ENCODE peak calls at places on chromosomes 2 and 18, in four cellular contexts. C is H1, G is K562, E is neural progenitor cell. U is an unnamed sample. For H3K9me3, the result is how much of the 10 kb centered on the place peaks cover.

GRCh38 chr2:110716959-110717645 is 15.3 kb upstream of the ACOXL start:
- DNase-seq in G (no peak), C (no peak), E (no peak), U (no peak)

GRCh38 chr2:112004246-112004645 is 50.8 kb upstream of the TMEM87B start:
- DNase-seq in E (no peak), C (no peak), G (no peak), U (peak)

GRCh38 chr2:130342533-130343275 is at the start of gene IMP4:
- DNase-seq in C (peak), G (peak), E (peak), U (peak)

GRCh38 chr2:226720948-226721347 is 78.7 kb downstream of the IRS1 start:
- DNase-seq in E (peak), C (no peak), G (no peak), U (no peak)

GRCh38 chr2:200922439-200922838 is 33.3 kb downstream of the NIF3L1 start:
- DNase-seq in C (no peak), E (no peak), G (no peak), U (no peak)

GRCh38 chr2:220491633-220492032 is 864.2 kb downstream of the SLC4A3 start:
- DNase-seq in C (no peak), G (no peak), E (no peak), U (no peak)

GRCh38 chr2:158460632-158461297 is 4.0 kb downstream of the PKP4 start:
- DNase-seq in E (no peak), C (no peak), G (no peak), U (no peak)

GRCh38 chr2:223003191-223003590 is 48.8 kb upstream of the KCNE4 start:
- DNase-seq in E (no peak), C (no peak), G (no peak), U (no peak)

GRCh38 chr2:161033059-161033660 is 127.1 kb upstream of the TANK start:
- DNase-seq in E (no peak), C (no peak), G (no peak), U (no peak)

GRCh38 chr2:241356871-241357260 is 781 bp downstream of the FARP2 start:
- DNase-seq in E (no peak), C (no peak), G (no peak), U (no peak)

GRCh38 chr2:26430826-26431225 is 29.1 kb downstream of the DRC1 start:
- DNase-seq in C (no peak), E (no peak), G (no peak), U (no peak)

GRCh38 chr2:131152065-131152464 is 46.9 kb downstream of the PLEKHB2 start:
- DNase-seq in C (peak), E (no peak), G (no peak), U (no peak)

GRCh38 chr2:78701546-78701945 is 324.0 kb upstream of the REG3G start:
- DNase-seq in E (no peak), C (no peak), G (no peak), U (no peak)

GRCh38 chr2:171165967-171166327 is 5.3 kb upstream of the TLK1 start:
- DNase-seq in G (no peak), E (no peak), C (no peak), U (no peak)

GRCh38 chr2:121128741-121129659 is 156.0 kb downstream of the TFCP2L1 start:
- DNase-seq in E (peak), C (peak), G (peak), U (no peak)

GRCh38 chr2:27566628-27567027 is 16.2 kb upstream of the ZNF512 start:
- DNase-seq in E (no peak), G (no peak), C (no peak), U (no peak)

GRCh38 chr2:140063356-140063755 is 1283.2 kb upstream of the NXPH2 start:
- DNase-seq in E (no peak), C (no peak), G (no peak), U (no peak)

GRCh38 chr2:126761981-126762878 is 106.3 kb downstream of the GYPC start:
- DNase-seq in E (no peak), C (no peak), G (no peak), U (peak)

GRCh38 chr2:66689456-66690051 is 254.6 kb downstream of the MEIS1 start:
- DNase-seq in G (no peak), C (no peak), E (no peak), U (no peak)

GRCh38 chr2:149037851-149038250 is 648 bp upstream of the LYPD6B start:
- DNase-seq in C (no peak), G (no peak), E (peak), U (no peak)

GRCh38 chr2:83900859-83901258 is 558.2 kb downstream of the SUCLG1 start:
- DNase-seq in E (no peak), G (no peak), C (no peak), U (no peak)

GRCh38 chr2:195269220-195269619 is 387.8 kb upstream of the SLC39A10 start:
- DNase-seq in C (no peak), E (no peak), G (no peak), U (no peak)

GRCh38 chr2:10448646-10449480 is 736 bp upstream of the ODC1 start:
- DNase-seq in C (peak), E (peak), G (peak), U (peak)

GRCh38 chr2:182852090-182852489 is 14.3 kb downstream of the FRZB start:
- DNase-seq in E (no peak), G (peak), C (no peak), U (no peak)

GRCh38 chr18:36066001-36066400 is 1.4 kb downstream of the RPRD1A start:
- DNase-seq in C (no peak), G (peak), E (no peak), U (no peak)

GRCh38 chr18:36064027-36064808 is 3.1 kb downstream of the RPRD1A start:
- DNase-seq in C (peak), G (no peak), E (no peak), U (no peak)

GRCh38 chr18:36066731-36067117 is 635 bp downstream of the RPRD1A start:
- DNase-seq in C (no peak), G (peak), E (no peak), U (no peak)

GRCh38 chr18:36067118-36067957 is at the start of gene RPRD1A:
- DNase-seq in G (peak), E (peak), C (peak), U (peak)
- TF ChIP-seq CTCF in G (no peak), E (no peak), C (no peak), U (no peak)

GRCh38 chr2:73225513-73226360 is 7.3 kb downstream of the PRADC1 start:
- DNase-seq in C (no peak), G (no peak), E (no peak), U (no peak)

GRCh38 chr2:73233154-73233931 is at the start of gene PRADC1:
- DNase-seq in C (peak), E (peak), G (peak), U (peak)

GRCh38 chr2:73227086-73227485 is 6.0 kb downstream of the PRADC1 start:
- DNase-seq in G (no peak), E (no peak), C (no peak), U (no peak)

GRCh38 chr2:73232471-73233153 is 427 bp downstream of the PRADC1 start:
- DNase-seq in C (no peak), G (peak), E (no peak), U (no peak)

GRCh38 chr2:73228631-73229030 is 4.4 kb downstream of the PRADC1 start:
- DNase-seq in G (no peak), E (no peak), C (no peak), U (no peak)
- H3K9me3 ChIP-seq in G (under half), E (under half), C (under half), U (under half)

DNA sequence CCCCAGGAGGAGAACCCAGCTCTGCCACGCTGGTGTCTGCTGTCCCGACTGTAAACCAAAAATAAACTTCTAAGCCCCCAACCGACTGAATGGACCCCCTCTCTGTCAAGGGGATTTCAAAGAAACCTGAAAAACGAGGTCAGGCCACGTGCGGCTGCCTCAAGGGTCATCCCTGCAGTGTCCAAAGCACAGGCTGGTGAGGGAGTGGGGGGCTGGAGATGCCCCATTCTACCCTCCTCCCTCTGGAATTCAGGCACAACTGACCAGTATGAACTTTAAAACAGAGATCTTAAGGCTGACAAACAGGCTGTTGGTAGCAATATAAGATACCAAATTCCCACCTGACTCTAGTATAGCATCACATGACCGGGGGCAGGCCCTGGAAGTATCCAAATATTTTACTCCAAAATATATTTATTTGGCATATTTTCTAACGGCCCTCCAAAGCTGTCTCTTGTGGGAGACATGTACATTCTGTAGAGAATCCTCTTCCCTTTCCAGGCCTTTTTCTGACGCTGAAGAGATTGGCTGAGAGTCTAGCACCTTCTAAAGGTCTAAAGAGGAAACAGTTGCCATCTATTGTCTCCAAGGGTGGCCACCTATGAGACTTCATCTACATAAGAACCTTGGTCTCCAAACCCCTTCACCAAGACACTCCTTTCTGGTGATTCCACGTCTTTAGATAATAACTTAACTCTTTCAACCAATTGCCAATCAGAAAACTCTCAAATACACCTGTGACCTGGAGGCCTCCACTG is 40.4 kb upstream of the CTDP1 start:
- DNase-seq in G (no peak), E (no peak), C (peak), U (no peak)
- TF ChIP-seq CTCF in G (no peak), E (no peak), C (no peak), U (no peak)

DNA sequence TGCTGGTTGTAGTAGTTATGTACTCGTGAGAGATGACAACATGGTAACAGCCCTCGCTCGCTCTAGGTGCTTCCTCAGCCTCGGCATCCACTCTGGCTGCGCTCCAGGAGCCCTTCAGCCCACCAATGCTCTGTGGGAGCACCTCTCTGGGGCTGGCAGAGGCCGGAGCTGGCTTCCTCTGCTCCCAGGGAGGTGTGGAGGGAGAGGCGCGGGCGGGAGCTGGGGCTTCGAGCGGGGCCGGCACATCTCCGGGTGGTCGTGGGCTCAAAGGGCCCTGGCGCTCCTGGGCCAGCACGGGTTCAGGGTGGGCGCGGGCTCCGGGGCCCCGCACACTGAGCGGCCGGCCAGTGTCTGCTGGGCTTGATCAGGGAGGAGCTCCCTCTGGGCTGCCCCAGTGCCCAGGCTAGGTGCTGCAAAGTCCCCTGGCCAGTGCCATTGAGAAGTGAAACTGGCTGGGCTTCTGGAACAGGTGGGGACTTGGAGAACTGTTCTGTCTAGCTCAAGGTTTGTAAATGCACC is 1012.1 kb downstream of the CNTNAP5 start:
- DNase-seq in G (no peak), E (no peak), C (no peak), U (no peak)
- H3K9me3 ChIP-seq in G (under half), E (under half), C (under half), U (under half)

GRCh38 chr2:46276652-46277051 is 20.6 kb upstream of the EPAS1 start:
- DNase-seq in E (no peak), C (no peak), G (no peak), U (no peak)
- TF ChIP-seq CTCF in E (peak), C (no peak), G (no peak), U (no peak)

DNA sequence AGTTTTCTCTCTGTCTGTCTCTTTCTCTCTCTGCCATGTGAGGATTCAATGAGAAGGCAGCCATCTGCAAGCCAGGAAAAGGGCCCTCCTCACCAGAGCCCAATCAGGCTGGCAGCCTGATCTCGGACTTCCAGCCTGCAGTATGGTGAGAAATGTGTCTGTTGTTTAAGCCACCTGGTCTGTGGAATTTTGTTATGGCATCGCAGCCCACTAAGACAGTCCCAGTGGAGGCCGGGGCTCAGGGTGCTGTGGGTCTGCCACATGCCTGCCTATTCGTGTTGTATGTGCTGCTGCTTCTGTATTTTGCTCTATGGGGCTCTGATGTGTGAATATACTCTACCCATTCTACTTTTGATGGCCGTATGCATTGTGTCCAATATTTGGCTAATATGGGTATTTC is 139.0 kb upstream of the HS6ST1 start:
- DNase-seq in C (no peak), G (no peak), E (no peak), U (peak)
- H3K9me3 ChIP-seq in C (under half), G (under half), E (under half), U (under half)

DNA sequence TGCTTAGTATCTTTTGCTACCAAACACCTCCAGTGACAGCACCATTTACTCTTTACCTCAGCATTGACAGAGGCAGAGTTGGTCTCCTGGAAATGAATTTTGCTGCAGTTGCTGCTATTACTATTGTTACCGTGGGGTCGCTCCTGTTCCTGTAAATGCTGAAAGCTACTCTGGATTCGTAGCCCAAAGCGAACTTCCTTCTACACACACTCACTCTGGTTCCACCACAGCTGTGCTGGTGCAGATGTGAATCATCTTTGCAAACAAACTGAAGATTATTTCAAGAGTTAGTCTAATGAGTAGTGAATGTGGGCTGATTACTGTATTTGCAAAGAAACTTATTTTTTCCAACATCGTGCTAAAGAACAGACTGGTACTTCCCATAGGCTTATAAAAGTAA is 303.9 kb downstream of the LPIN1 start:
- DNase-seq in G (peak), E (no peak), C (no peak), U (no peak)
- TF ChIP-seq CTCF in G (peak), E (no peak), C (no peak), U (no peak)

DNA sequence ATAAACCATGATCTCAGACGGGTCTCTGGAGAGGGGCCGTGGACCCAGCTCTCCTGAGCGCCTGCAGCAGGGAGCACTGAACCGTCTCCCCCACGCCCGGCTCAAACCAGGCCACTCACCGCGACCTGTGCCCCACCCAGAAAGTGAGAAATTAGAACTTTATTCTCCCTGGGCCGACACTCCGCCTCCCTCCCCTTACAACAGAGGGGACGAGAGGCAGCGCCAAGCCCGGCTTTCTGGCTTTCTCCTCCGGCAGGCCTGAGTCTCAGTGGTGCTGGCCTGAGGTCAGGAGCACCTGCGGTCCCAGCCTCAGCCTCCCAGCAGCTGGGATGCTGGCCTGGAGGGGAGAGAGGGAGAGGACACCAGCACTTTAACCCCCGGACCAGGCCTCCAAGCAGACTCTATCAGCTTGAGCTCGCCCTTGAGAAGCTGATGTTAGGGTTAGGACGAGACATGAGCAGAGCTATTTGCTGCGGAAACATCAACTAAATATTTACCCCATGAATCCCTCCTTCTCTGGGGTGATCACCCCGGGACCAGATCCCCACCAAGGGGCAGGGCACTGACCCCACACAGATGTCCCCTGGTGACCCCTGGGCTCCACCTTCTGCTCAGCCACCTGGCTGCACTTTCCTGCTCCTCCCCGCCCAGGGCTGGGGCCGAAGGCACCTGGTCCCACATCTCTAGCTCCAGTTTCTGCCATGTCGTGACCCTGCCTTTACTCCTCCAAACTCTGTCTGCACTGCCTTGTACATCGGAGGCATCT is 856.3 kb upstream of the SALL3 start:
- DNase-seq in C (no peak), G (no peak), E (no peak), U (no peak)
- H3K9me3 ChIP-seq in C (under half), G (under half), E (under half), U (under half)